ENCODE peak calls at places on chromosome 13, in five cellular contexts. One of them, this sample, is unnamed.

GRCh38 chr13:101423872-101424271 is 7.6 kb upstream of the NALCN start:
- DNase-seq in brain microvascular endothelial cell: no peak
- DNase-seq in uterus: no peak
- DNase-seq in BE2C: no peak
- DNase-seq in COR-L47: no peak
- DNase-seq in this sample: no peak

GRCh38 chr13:25973576-25973975 is 78.2 kb downstream of the SHISA2 start:
- DNase-seq in COR-L47: no peak
- DNase-seq in BE2C: no peak
- DNase-seq in uterus: no peak
- DNase-seq in brain microvascular endothelial cell: no peak
- DNase-seq in this sample: no peak

GRCh38 chr13:49791753-49792549 is 531 bp downstream of the KPNA3 start:
- DNase-seq in brain microvascular endothelial cell: peak; percentile 39
- DNase-seq in COR-L47: peak; percentile 19
- DNase-seq in uterus: peak; percentile 34
- DNase-seq in BE2C: peak; percentile 57
- DNase-seq in this sample: peak; percentile 67

GRCh38 chr13:100673376-100673830 is 1.2 kb downstream of the TMTC4 start:
- DNase-seq in uterus: no peak
- DNase-seq in BE2C: peak; percentile 34
- DNase-seq in COR-L47: peak; percentile 39
- DNase-seq in brain microvascular endothelial cell: no peak
- DNase-seq in this sample: peak; percentile 32

GRCh38 chr13:79593611-79594275 is 112.8 kb downstream of the NDFIP2 start:
- DNase-seq in brain microvascular endothelial cell: peak; percentile 81
- DNase-seq in uterus: no peak
- DNase-seq in COR-L47: no peak
- DNase-seq in BE2C: no peak
- DNase-seq in this sample: no peak

GRCh38 chr13:30934381-30934780 is 1.9 kb downstream of the TEX26 start:
- DNase-seq in COR-L47: no peak
- DNase-seq in brain microvascular endothelial cell: no peak
- DNase-seq in BE2C: no peak
- DNase-seq in uterus: no peak
- DNase-seq in this sample: no peak

GRCh38 chr13:40315416-40316064 is 350.9 kb downstream of the FOXO1 start:
- DNase-seq in uterus: peak; percentile 51
- DNase-seq in COR-L47: no peak
- DNase-seq in brain microvascular endothelial cell: no peak
- DNase-seq in BE2C: no peak
- DNase-seq in this sample: no peak

GRCh38 chr13:50072676-50073075 is 57.4 kb downstream of the KCNRG start:
- DNase-seq in BE2C: no peak
- DNase-seq in COR-L47: no peak
- DNase-seq in uterus: no peak
- DNase-seq in brain microvascular endothelial cell: no peak
- DNase-seq in this sample: no peak

GRCh38 chr13:97000295-97000925 is 6.1 kb upstream of the OXGR1 start:
- DNase-seq in BE2C: no peak
- DNase-seq in uterus: no peak
- DNase-seq in brain microvascular endothelial cell: no peak
- DNase-seq in COR-L47: no peak
- DNase-seq in this sample: no peak

GRCh38 chr13:113404366-113404722 is 40.4 kb upstream of the GRTP1 start:
- DNase-seq in COR-L47: no peak
- DNase-seq in brain microvascular endothelial cell: no peak
- DNase-seq in uterus: no peak
- DNase-seq in BE2C: no peak
- DNase-seq in this sample: no peak

GRCh38 chr13:29676941-29677452 is 81.5 kb upstream of the SLC7A1 start:
- DNase-seq in COR-L47: no peak
- DNase-seq in uterus: no peak
- DNase-seq in BE2C: no peak
- DNase-seq in brain microvascular endothelial cell: no peak
- DNase-seq in this sample: no peak

GRCh38 chr13:33459702-33460101 is 174.1 kb upstream of the STARD13 start:
- DNase-seq in COR-L47: no peak
- DNase-seq in BE2C: no peak
- DNase-seq in brain microvascular endothelial cell: no peak
- DNase-seq in uterus: no peak
- DNase-seq in this sample: no peak

GRCh38 chr13:112213467-112214245 is 146.7 kb downstream of the SOX1 start:
- DNase-seq in uterus: no peak
- DNase-seq in brain microvascular endothelial cell: no peak
- DNase-seq in COR-L47: peak; percentile 97
- DNase-seq in BE2C: no peak
- DNase-seq in this sample: no peak

GRCh38 chr13:54709546-54709945 is 1680.9 kb downstream of the OLFM4 start:
- DNase-seq in BE2C: no peak
- DNase-seq in uterus: no peak
- DNase-seq in COR-L47: no peak
- DNase-seq in brain microvascular endothelial cell: no peak
- DNase-seq in this sample: no peak

GRCh38 chr13:30307194-30307965 is at the start of gene KATNAL1:
- DNase-seq in uterus: peak; percentile 83
- DNase-seq in BE2C: peak; percentile 92
- DNase-seq in brain microvascular endothelial cell: peak; percentile 52
- DNase-seq in COR-L47: peak; percentile 92
- DNase-seq in this sample: peak; percentile 93

GRCh38 chr13:60583196-60583908 is 186.3 kb downstream of the TDRD3 start:
- DNase-seq in COR-L47: no peak
- DNase-seq in BE2C: no peak
- DNase-seq in uterus: peak; percentile 22
- DNase-seq in brain microvascular endothelial cell: peak; percentile 41
- DNase-seq in this sample: no peak

GRCh38 chr13:93328943-93329342 is 102.3 kb downstream of the GPC6 start:
- DNase-seq in uterus: no peak
- DNase-seq in COR-L47: no peak
- DNase-seq in BE2C: no peak
- DNase-seq in brain microvascular endothelial cell: no peak
- DNase-seq in this sample: no peak

GRCh38 chr13:50596776-50597203 is 246.7 kb downstream of the DLEU7 start:
- DNase-seq in COR-L47: no peak
- DNase-seq in BE2C: peak; percentile 75
- DNase-seq in uterus: no peak
- DNase-seq in brain microvascular endothelial cell: no peak
- DNase-seq in this sample: no peak

This sample was measured in D341Med.